ENCODE peak calls at places on chromosomes 1 and 21, in five cellular contexts. G is WERI-Rb-1, Y is dorsolateral prefrontal cortex, U is mammary epithelial cell, C is adrenal gland. E is an unnamed sample.

GRCh38 chr1:229848762-229849677 is 218.0 kb upstream of the GALNT2 start:
- DNase-seq in G (peak), Y (no peak), U (peak), C (peak), E (peak)

GRCh38 chr1:74343191-74343590 is 108.0 kb downstream of the TNNI3K start:
- DNase-seq in G (peak), Y (peak), U (no peak), C (peak), E (no peak)

GRCh38 chr1:30538906-30539855 is 184.2 kb downstream of the MATN1 start:
- DNase-seq in G (no peak), Y (no peak), U (no peak), C (no peak), E (no peak)

GRCh38 chr21:16800536-16800935 is 712.3 kb upstream of the CXADR start:
- DNase-seq in G (no peak), Y (no peak), U (no peak), C (no peak), E (no peak)

GRCh38 chr1:246534114-246534513 is 27.0 kb upstream of the SMYD3 start:
- DNase-seq in G (no peak), Y (no peak), U (no peak), C (no peak), E (no peak)

GRCh38 chr1:64097859-64098258 is 105.6 kb upstream of the UBE2U start:
- DNase-seq in G (no peak), Y (no peak), U (no peak), C (no peak), E (no peak)

GRCh38 chr1:205046870-205047269 is 3.9 kb downstream of the CNTN2 start:
- DNase-seq in G (no peak), Y (peak), U (no peak), C (no peak), E (no peak)

GRCh38 chr1:154179951-154180687 is 11.8 kb downstream of the TPM3 start:
- DNase-seq in G (no peak), Y (no peak), U (no peak), C (peak), E (no peak)

GRCh38 chr1:232057217-232057895 is 430.8 kb downstream of the DISC1 start:
- DNase-seq in G (peak), Y (peak), U (no peak), C (no peak), E (no peak)

GRCh38 chr1:203378529-203379271 is 27.8 kb upstream of the FMOD start:
- DNase-seq in G (peak), Y (peak), U (no peak), C (no peak), E (no peak)

GRCh38 chr1:3353901-3354300 is 100.6 kb upstream of the ARHGEF16 start:
- DNase-seq in G (no peak), Y (no peak), U (no peak), C (no peak), E (no peak)

GRCh38 chr1:246934777-246935176 is 3.0 kb upstream of the AHCTF1 start:
- DNase-seq in G (no peak), Y (peak), U (no peak), C (no peak), E (no peak)

GRCh38 chr1:201603613-201604232 is 64.8 kb downstream of the NAV1 start:
- DNase-seq in G (no peak), Y (no peak), U (no peak), C (no peak), E (no peak)

GRCh38 chr21:46079357-46080170 is 18.3 kb upstream of the COL6A2 start:
- DNase-seq in G (peak), Y (no peak), U (no peak), C (no peak), E (no peak)

GRCh38 chr1:44842415-44842762 is 664 bp downstream of the PTCH2 start:
- DNase-seq in G (peak), Y (no peak), U (no peak), C (no peak), E (no peak)

GRCh38 chr1:113874017-113874879 is 2.7 kb upstream of the PTPN22 start:
- DNase-seq in G (peak), Y (no peak), U (peak), C (no peak), E (no peak)

GRCh38 chr21:25080706-25081495 is 526.4 kb downstream of the MRPL39 start:
- DNase-seq in G (no peak), Y (no peak), U (no peak), C (no peak), E (no peak)

GRCh38 chr1:240385551-240385950 is 226.4 kb downstream of the GREM2 start:
- DNase-seq in G (no peak), Y (no peak), U (no peak), C (no peak), E (no peak)

GRCh38 chr1:18232052-18232451 is 124.5 kb downstream of the IGSF21 start:
- DNase-seq in G (no peak), Y (no peak), U (no peak), C (no peak), E (no peak)

GRCh38 chr1:112840631-112841624 is 115.1 kb downstream of the SLC16A1 start:
- DNase-seq in G (no peak), Y (no peak), U (no peak), C (no peak), E (peak)

GRCh38 chr1:182674346-182675246 is 9.8 kb downstream of the RGS8 start:
- DNase-seq in G (no peak), Y (no peak), U (no peak), C (no peak), E (peak)

GRCh38 chr1:207941664-207942063 is 30.7 kb upstream of the CD34 start:
- DNase-seq in G (no peak), Y (peak), U (peak), C (peak), E (peak)

GRCh38 chr1:67850151-67850551 is 16.9 kb upstream of the GNG12 start:
- DNase-seq in G (no peak), Y (no peak), U (peak), C (peak), E (no peak)

GRCh38 chr1:94729287-94729686 is 90.9 kb upstream of the SLC44A3 start:
- DNase-seq in G (no peak), Y (no peak), U (no peak), C (peak), E (no peak)

GRCh38 chr1:167658574-167659328 is 28.7 kb downstream of the RCSD1 start:
- DNase-seq in G (no peak), Y (no peak), U (no peak), C (no peak), E (no peak)

GRCh38 chr1:53735681-53736080 is 3.3 kb downstream of the GLIS1 start:
- DNase-seq in G (no peak), Y (no peak), U (no peak), C (no peak), E (no peak)

GRCh38 chr1:208807446-208808117 is 563.4 kb upstream of the PLXNA2 start:
- DNase-seq in G (no peak), Y (no peak), U (peak), C (no peak), E (no peak)

GRCh38 chr1:215002471-215002870 is 80.1 kb upstream of the KCNK2 start:
- DNase-seq in G (no peak), Y (no peak), U (peak), C (no peak), E (no peak)

GRCh38 chr1:161274874-161275273 is 16.3 kb downstream of the PCP4L1 start:
- DNase-seq in G (peak), Y (no peak), U (no peak), C (no peak), E (no peak)

GRCh38 chr1:184254849-184255248 is 132.0 kb upstream of the C1orf21 start:
- DNase-seq in G (no peak), Y (no peak), U (no peak), C (no peak), E (no peak)

GRCh38 chr1:56578664-56578962 is 750 bp downstream of the PLPP3 start:
- DNase-seq in G (no peak), Y (no peak), U (no peak), C (no peak), E (no peak)

GRCh38 chr21:25560151-25560783 is 47.0 kb downstream of the MRPL39 start:
- DNase-seq in G (no peak), Y (no peak), U (no peak), C (peak), E (no peak)

GRCh38 chr1:231091853-231092301 is 51.8 kb upstream of the FAM89A start:
- DNase-seq in G (peak), Y (no peak), U (peak), C (peak), E (no peak)

GRCh38 chr1:103108525-103109150 is 316 bp upstream of the COL11A1 start:
- DNase-seq in G (no peak), Y (peak), U (no peak), C (peak), E (no peak)
- H3K4me3 ChIP-seq in G (no peak), Y (peak), U (no peak), C (no peak), E (peak)

DNA sequence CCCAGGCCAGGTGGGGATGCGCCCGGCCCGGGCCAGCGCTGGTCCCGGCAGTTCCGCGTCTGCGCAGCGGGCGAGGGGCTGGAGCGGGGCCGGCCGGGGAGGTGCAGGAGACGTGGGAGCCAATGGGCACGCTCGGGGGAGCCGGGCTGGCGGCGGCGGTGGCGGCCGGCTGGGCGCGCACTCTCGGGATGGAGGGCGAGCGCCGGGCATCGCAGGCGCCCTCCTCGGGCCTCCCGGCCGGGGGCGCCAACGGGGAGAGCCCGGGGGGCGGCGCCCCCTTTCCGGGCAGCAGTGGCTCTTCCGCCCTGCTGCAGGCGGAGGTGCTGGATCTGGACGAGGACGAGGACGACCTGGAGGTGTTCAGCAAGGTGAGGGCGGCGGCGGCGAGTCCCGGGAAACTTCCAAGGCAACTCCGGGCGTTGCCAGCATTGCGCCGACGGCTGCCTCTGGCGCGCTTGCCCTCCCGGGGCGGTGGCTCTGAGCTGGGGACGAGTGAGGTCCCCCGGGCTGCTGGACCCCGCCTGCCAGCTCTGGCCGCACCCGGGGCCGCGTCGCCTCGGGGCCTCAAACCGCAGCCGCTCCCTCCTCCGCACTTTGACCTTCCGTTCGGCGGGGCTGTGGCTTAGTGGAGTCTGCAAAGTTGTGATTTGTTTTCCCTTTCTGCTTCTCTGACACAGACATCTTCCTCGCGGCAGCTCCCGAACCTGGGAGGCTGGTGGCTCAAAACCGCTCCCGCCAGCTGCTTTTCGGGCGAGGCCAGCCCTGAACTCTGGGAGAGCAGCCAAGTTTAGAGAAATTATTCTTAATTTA is at the start of gene SNX7:
- DNase-seq in G (peak), Y (peak), U (peak), C (peak), E (peak)
- TF ChIP-seq CTCF in G (peak), Y (no peak), U (peak), C (peak), E (peak)

GRCh38 chr21:34962136-34962535 is 87.0 kb downstream of the RUNX1 start:
- DNase-seq in G (no peak), Y (no peak), U (no peak), C (no peak), E (no peak)
- H3K4me3 ChIP-seq in G (no peak), Y (no peak), U (no peak), C (no peak), E (no peak)

GRCh38 chr1:5286244-5286643 is 631.8 kb downstream of the AJAP1 start:
- DNase-seq in G (peak), Y (no peak), U (no peak), C (no peak), E (no peak)
- TF ChIP-seq CTCF in G (peak), Y (peak), U (no peak), C (no peak), E (no peak)

GRCh38 chr1:43392702-43393101 is 3.0 kb downstream of the SZT2 start:
- DNase-seq in G (no peak), Y (no peak), U (no peak), C (no peak), E (no peak)

GRCh38 chr1:43389326-43390313 is at the start of the genes MED8 and SZT2:
- DNase-seq in G (peak), Y (peak), U (peak), C (peak), E (peak)

GRCh38 chr1:43386676-43387075 is 2.9 kb downstream of the MED8 start:
- DNase-seq in G (no peak), Y (no peak), U (no peak), C (no peak), E (no peak)

GRCh38 chr1:43388021-43388575 is 1.5 kb downstream of the MED8 start:
- DNase-seq in G (peak), Y (no peak), U (peak), C (no peak), E (no peak)

DNA sequence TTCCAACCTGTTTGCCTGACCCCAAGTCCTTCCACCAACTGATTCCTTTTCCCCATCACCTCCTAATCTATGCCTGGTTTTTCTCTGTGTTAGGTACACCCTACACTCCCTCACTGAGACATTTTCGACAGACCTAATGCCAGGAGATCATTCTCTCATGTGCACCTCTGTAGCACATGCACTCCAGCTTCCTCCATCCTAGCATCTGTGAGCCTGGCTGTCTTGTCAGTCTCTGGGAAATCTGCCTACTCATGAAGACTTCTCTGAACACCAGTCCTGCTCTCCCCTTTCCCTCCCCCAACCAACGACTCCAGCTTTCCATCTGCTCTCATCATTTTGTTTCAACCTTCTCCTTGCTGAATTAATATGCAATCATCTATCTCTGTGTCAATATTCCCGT is 987 bp downstream of the MED8 start:
- DNase-seq in G (peak), Y (no peak), U (no peak), C (no peak), E (no peak)
- H3K4me3 ChIP-seq in G (peak), Y (peak), U (peak), C (no peak), E (peak)